ENCODE peak calls at places on chromosomes 6 and 20, in five cellular contexts. D is SJSA1, E is GM23248, O is mesendoderm, F is sigmoid colon. H is an unnamed sample. For H3K4me1, the result is how much of the 10 kb centered on the place peaks cover.

GRCh38 chr6:149898966-149899365 is 1.1 kb upstream of the RAET1E start:
- DNase-seq in F (no peak), O (no peak), D (no peak), E (no peak), H (no peak)

GRCh38 chr6:21523652-21524051 is 69.9 kb upstream of the SOX4 start:
- DNase-seq in O (no peak), F (no peak), D (no peak), E (no peak), H (no peak)

GRCh38 chr6:107730106-107730505 is 94.0 kb downstream of the SCML4 start:
- DNase-seq in O (no peak), D (no peak), F (no peak), E (no peak), H (no peak)

GRCh38 chr6:15507746-15508145 is 155.1 kb downstream of the DTNBP1 start:
- DNase-seq in E (no peak), D (no peak), F (peak), O (no peak), H (no peak)

GRCh38 chr20:48878849-48879248 is 42.7 kb upstream of the ARFGEF2 start:
- DNase-seq in D (no peak), F (no peak), O (no peak), E (no peak), H (no peak)

GRCh38 chr6:34065470-34066283 is 80.2 kb downstream of the GRM4 start:
- DNase-seq in O (no peak), D (no peak), F (no peak), E (peak), H (no peak)

GRCh38 chr6:50826803-50827202 is 8.1 kb downstream of the TFAP2B start:
- DNase-seq in O (no peak), D (no peak), F (no peak), E (no peak), H (no peak)

GRCh38 chr6:87661016-87661415 is 41.0 kb downstream of the AKIRIN2 start:
- DNase-seq in E (peak), D (no peak), F (no peak), O (no peak), H (no peak)

GRCh38 chr6:127496471-127496870 is 22.7 kb downstream of the MTCL3 start:
- DNase-seq in F (no peak), O (no peak), D (no peak), E (peak), H (no peak)

GRCh38 chr6:43511824-43512415 is 1.8 kb upstream of the LRRC73 start:
- DNase-seq in O (no peak), F (no peak), D (no peak), E (no peak), H (no peak)

GRCh38 chr6:139422105-139423036 is 47.9 kb upstream of the CITED2 start:
- DNase-seq in E (no peak), O (no peak), F (no peak), D (no peak), H (no peak)

GRCh38 chr6:107292570-107293285 is 166.6 kb downstream of the PDSS2 start:
- DNase-seq in D (no peak), E (no peak), O (no peak), F (no peak), H (peak)

GRCh38 chr20:51420111-51420510 is 122.4 kb downstream of the NFATC2 start:
- DNase-seq in E (peak), F (no peak), D (no peak), O (no peak), H (no peak)

GRCh38 chr6:149938571-149939462 is 3.0 kb upstream of the ULBP2 start:
- DNase-seq in O (no peak), F (no peak), D (no peak), E (peak), H (no peak)

GRCh38 chr20:59141818-59142581 is 21.6 kb upstream of the ZNF831 start:
- DNase-seq in D (no peak), O (peak), F (no peak), E (peak), H (no peak)

GRCh38 chr6:44407951-44408670 is 20.6 kb downstream of the CDC5L start:
- DNase-seq in O (no peak), F (no peak), D (no peak), E (no peak), H (no peak)

GRCh38 chr6:20208687-20209378 is 3.4 kb downstream of the MBOAT1 start:
- DNase-seq in D (no peak), F (no peak), E (no peak), O (no peak), H (no peak)
- H3K4me1 ChIP-seq in D (half or more), F (under half), E (under half), O (under half), H (under half)

GRCh38 chr6:45900808-45901752 is 114.6 kb downstream of the CLIC5 start:
- DNase-seq in E (peak), D (no peak), F (no peak), O (peak), H (no peak)
- H3K4me1 ChIP-seq in E (under half), D (under half), F (under half), O (under half), H (under half)

GRCh38 chr20:3748073-3748472 is 15.6 kb downstream of the HSPA12B start:
- DNase-seq in F (peak), E (no peak), O (no peak), D (no peak), H (no peak)

GRCh38 chr20:3744037-3744436 is 11.6 kb downstream of the HSPA12B start:
- DNase-seq in O (no peak), F (no peak), E (no peak), D (no peak), H (no peak)

GRCh38 chr20:3747471-3747870 is 15.0 kb downstream of the HSPA12B start:
- DNase-seq in O (no peak), E (no peak), F (no peak), D (no peak), H (no peak)

GRCh38 chr20:3744806-3745685 is 12.6 kb downstream of the HSPA12B start:
- DNase-seq in E (peak), O (peak), F (peak), D (no peak), H (peak)

GRCh38 chr20:3745686-3746173 is 13.2 kb downstream of the HSPA12B start:
- DNase-seq in O (no peak), D (no peak), E (no peak), F (no peak), H (no peak)
- H3K4me1 ChIP-seq in O (under half), D (under half), E (under half), F (under half), H (under half)

GRCh38 chr6:109456283-109456583 is 661 bp upstream of the MICAL1 start:
- DNase-seq in D (no peak), O (peak), E (no peak), F (no peak), H (no peak)
- H3K4me1 ChIP-seq in D (under half), O (under half), E (under half), F (under half), H (under half)

GRCh38 chr20:10536531-10536930 is 101.4 kb downstream of the SLX4IP start:
- DNase-seq in O (peak), D (no peak), E (no peak), F (no peak), H (no peak)
- H3K4me1 ChIP-seq in O (under half), D (under half), E (under half), F (under half), H (under half)

GRCh38 chr6:158799051-158799792 is 19.9 kb downstream of the EZR start:
- DNase-seq in O (no peak), D (no peak), E (peak), F (no peak), H (peak)
- H3K4me1 ChIP-seq in O (under half), D (under half), E (under half), F (under half), H (under half)

GRCh38 chr20:34817801-34818200 is 7.7 kb downstream of the NCOA6 start:
- DNase-seq in F (no peak), O (no peak), E (no peak), D (no peak), H (no peak)
- H3K4me1 ChIP-seq in F (under half), O (under half), E (under half), D (under half), H (under half)

GRCh38 chr20:63459070-63459380 is 13.4 kb downstream of the KCNQ2 start:
- DNase-seq in F (no peak), O (no peak), E (no peak), D (no peak), H (no peak)

GRCh38 chr20:63456429-63457284 is 15.8 kb downstream of the KCNQ2 start:
- DNase-seq in F (no peak), E (peak), O (no peak), D (no peak), H (no peak)

GRCh38 chr20:63455568-63455859 is 16.9 kb downstream of the KCNQ2 start:
- DNase-seq in E (no peak), O (no peak), F (no peak), D (no peak), H (no peak)

GRCh38 chr20:63458170-63459069 is 14.0 kb downstream of the KCNQ2 start:
- DNase-seq in E (no peak), D (no peak), O (no peak), F (no peak), H (no peak)

DNA sequence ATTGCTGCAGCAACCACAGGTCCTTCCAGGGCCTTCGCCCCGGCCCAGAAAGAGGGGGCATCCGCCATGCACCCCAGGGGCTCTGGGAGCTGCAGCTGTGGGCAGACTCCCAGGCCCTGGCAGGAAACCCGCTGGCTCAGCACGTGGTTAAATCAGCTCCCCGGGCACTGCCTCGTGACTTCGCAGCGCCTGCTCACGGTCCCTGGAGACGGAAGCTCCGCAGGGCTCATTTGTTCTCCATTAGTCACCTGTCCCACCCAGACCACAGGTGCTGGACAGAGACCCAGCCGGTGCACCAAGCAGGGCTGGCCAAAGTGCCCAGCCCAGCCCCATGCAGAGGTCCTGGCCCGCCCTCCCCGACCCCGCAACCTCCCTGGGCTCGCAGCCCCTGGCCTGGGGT is 14.7 kb downstream of the KCNQ2 start:
- DNase-seq in D (no peak), E (peak), F (no peak), O (no peak), H (no peak)
- H3K4me1 ChIP-seq in D (under half), E (under half), F (under half), O (under half), H (under half)